ENCODE peak calls at places on chromosome 7, in six cellular contexts. E is neural progenitor cell, C is mammary epithelial cell, I is PC-9, L is H9, J is fibroblast of lung. V is an unnamed sample.

GRCh38 chr7:106225856-106226255 is 58.9 kb downstream of the NAMPT start:
- DNase-seq in E (no peak), C (no peak), I (no peak), L (no peak), J (no peak), V (peak; percentile 50)

GRCh38 chr7:23247101-23247601 is 576 bp downstream of the GPNMB start:
- DNase-seq in E (no peak), C (no peak), I (no peak), L (peak; percentile 39), J (no peak), V (no peak)

GRCh38 chr7:67771840-67772605 is 775.4 kb downstream of the TYW1 start:
- DNase-seq in E (no peak), C (no peak), I (no peak), L (no peak), J (no peak), V (no peak)

GRCh38 chr7:3585826-3586225 is 284.8 kb downstream of the SDK1 start:
- DNase-seq in E (peak; percentile 23), C (no peak), I (no peak), L (no peak), J (no peak), V (no peak)

GRCh38 chr7:5532520-5533335 is 109.1 kb upstream of the TNRC18 start:
- DNase-seq in E (peak; percentile 47), C (no peak), I (peak; percentile 85), L (peak; percentile 72), J (no peak), V (no peak)

GRCh38 chr7:100386940-100387339 is 13.7 kb downstream of the PILRA start:
- DNase-seq in E (no peak), C (no peak), I (no peak), L (no peak), J (no peak), V (no peak)

GRCh38 chr7:11191574-11192220 is 218.0 kb downstream of the PHF14 start:
- DNase-seq in E (peak; percentile 84), C (no peak), I (no peak), L (peak; percentile 79), J (no peak), V (no peak)

GRCh38 chr7:100801833-100802568 is 25.3 kb downstream of the EPHB4 start:
- DNase-seq in E (no peak), C (peak; percentile 95), I (peak; percentile 98), L (peak; percentile 72), J (peak; percentile 89), V (peak; percentile 96)

GRCh38 chr7:2460641-2461040 is 15.6 kb downstream of the GRIFIN start:
- DNase-seq in E (no peak), C (no peak), I (no peak), L (no peak), J (no peak), V (no peak)

GRCh38 chr7:156614434-156615264 is 25.9 kb upstream of the RNF32 start:
- DNase-seq in E (no peak), C (no peak), I (no peak), L (no peak), J (no peak), V (no peak)

GRCh38 chr7:77699056-77699455 is 2.8 kb downstream of the RSBN1L start:
- DNase-seq in E (peak; percentile 34), C (peak; percentile 8), I (no peak), L (no peak), J (no peak), V (no peak)

GRCh38 chr7:156640257-156640948 is at the start of gene RNF32:
- DNase-seq in E (peak; percentile 96), C (peak; percentile 90), I (peak; percentile 96), L (peak; percentile 97), J (peak; percentile 91), V (peak; percentile 90)

GRCh38 chr7:2253525-2254244 is 11.7 kb downstream of the NUDT1 start:
- DNase-seq in E (no peak), C (no peak), I (no peak), L (no peak), J (no peak), V (no peak)

GRCh38 chr7:40793132-40793531 is 658.3 kb downstream of the SUGCT start:
- DNase-seq in E (no peak), C (no peak), I (no peak), L (no peak), J (no peak), V (peak; percentile 71)

GRCh38 chr7:84720456-84721097 is 466.3 kb downstream of the SEMA3D start:
- DNase-seq in E (no peak), C (no peak), I (no peak), L (no peak), J (no peak), V (no peak)

GRCh38 chr7:5635461-5636445 is 145.7 kb downstream of the RNF216 start:
- DNase-seq in E (no peak), C (no peak), I (no peak), L (no peak), J (no peak), V (no peak)

GRCh38 chr7:73937014-73937413 is 76.1 kb downstream of the TMEM270 start:
- DNase-seq in E (no peak), C (no peak), I (no peak), L (no peak), J (peak; percentile 7), V (no peak)

GRCh38 chr7:479115-479947 is 40.3 kb downstream of the PDGFA start:
- DNase-seq in E (no peak), C (no peak), I (no peak), L (no peak), J (no peak), V (no peak)

GRCh38 chr7:67422601-67423000 is 426.0 kb downstream of the TYW1 start:
- DNase-seq in E (no peak), C (no peak), I (no peak), L (no peak), J (no peak), V (no peak)

GRCh38 chr7:119578116-119578515 is 694.9 kb upstream of the KCND2 start:
- DNase-seq in E (no peak), C (no peak), I (no peak), L (no peak), J (no peak), V (no peak)

GRCh38 chr7:1666251-1666778 is 3.8 kb upstream of the ELFN1 start:
- DNase-seq in E (peak; percentile 47), C (no peak), I (no peak), L (peak; percentile 29), J (no peak), V (no peak)

GRCh38 chr7:15832996-15833395 is 146.5 kb upstream of the MEOX2 start:
- DNase-seq in E (no peak), C (no peak), I (no peak), L (no peak), J (peak; percentile 70), V (peak; percentile 19)

GRCh38 chr7:156318426-156318825 is 322.1 kb upstream of the RNF32 start:
- DNase-seq in E (no peak), C (no peak), I (no peak), L (no peak), J (no peak), V (no peak)

GRCh38 chr7:148894596-148894995 is 10.5 kb upstream of the EZH2 start:
- DNase-seq in E (no peak), C (no peak), I (no peak), L (no peak), J (no peak), V (no peak)

GRCh38 chr7:3154881-3155494 is 111.3 kb upstream of the CARD11 start:
- DNase-seq in E (peak; percentile 58), C (peak; percentile 46), I (peak; percentile 31), L (no peak), J (peak; percentile 66), V (peak; percentile 72)

GRCh38 chr7:128161466-128162125 is 79.5 kb upstream of the LEP start:
- DNase-seq in E (no peak), C (peak; percentile 62), I (no peak), L (peak; percentile 5), J (no peak), V (no peak)

GRCh38 chr7:40716052-40716451 is 581.2 kb downstream of the SUGCT start:
- DNase-seq in E (no peak), C (no peak), I (no peak), L (no peak), J (peak; percentile 19), V (no peak)

GRCh38 chr7:99014113-99014985 is 129.6 kb downstream of the SMURF1 start:
- DNase-seq in E (no peak), C (no peak), I (no peak), L (no peak), J (no peak), V (no peak)

GRCh38 chr7:30472771-30473392 is 5.7 kb downstream of the NOD1 start:
- DNase-seq in E (no peak), C (no peak), I (peak; percentile 24), L (no peak), J (peak; percentile 83), V (no peak)
- H3K4me1 ChIP-seq in E (peaks cover 20% of the 10 kb centered on the region), C (peaks cover 22% of the 10 kb centered on the region), I (peaks cover 19% of the 10 kb centered on the region), L (peaks cover 5% of the 10 kb centered on the region), J (peaks cover 51% of the 10 kb centered on the region), V (peaks cover 8% of the 10 kb centered on the region)

GRCh38 chr7:102434039-102434481 is 685 bp downstream of the ORAI2 start:
- DNase-seq in E (no peak), C (no peak), I (no peak), L (no peak), J (no peak), V (peak; percentile 9)
- H2AFZ ChIP-seq in E (peak overlapping the region; percentile 93), C (peak overlapping the region; percentile 90), I (peak overlapping the region; percentile 83), L (no peak overlapping the region), J (peak overlapping the region; percentile 75), V (peak overlapping the region; percentile 84)

DNA sequence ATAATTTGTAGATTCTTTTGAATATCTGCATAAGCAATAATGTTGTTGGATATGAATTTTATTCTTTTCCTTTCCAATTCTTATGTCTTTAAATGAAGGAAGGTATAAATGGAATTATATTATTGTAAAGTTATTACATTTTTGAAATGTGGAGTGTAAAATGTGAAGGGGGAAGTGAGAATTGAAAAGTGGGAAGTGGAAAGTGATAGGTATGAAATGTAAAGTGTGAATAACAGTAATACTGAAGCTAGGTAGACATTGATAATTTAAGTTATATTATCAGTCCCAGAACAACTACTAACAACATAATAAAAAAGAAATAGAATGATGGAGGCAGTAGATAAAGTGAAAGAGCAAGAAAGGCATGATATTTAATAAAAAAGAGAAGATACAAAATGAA is 39.7 kb upstream of the HYAL4 start:
- DNase-seq in E (no peak), C (no peak), I (no peak), L (no peak), J (no peak), V (no peak)
- TF ChIP-seq CTCF in E (no peak), C (no peak), I (no peak), L (no peak), J (no peak), V (no peak)

GRCh38 chr7:50362142-50362541 is 57.6 kb downstream of the IKZF1 start:
- DNase-seq in E (no peak), C (no peak), I (no peak), L (no peak), J (no peak), V (no peak)
- H3K4me1 ChIP-seq in E (no peaks in the 10 kb centered on the region), C (no peaks in the 10 kb centered on the region), I (no peaks in the 10 kb centered on the region), L (no peaks in the 10 kb centered on the region), J (no peaks in the 10 kb centered on the region), V (no peaks in the 10 kb centered on the region)

GRCh38 chr7:121475806-121476205 is 79.7 kb upstream of the FAM3C start:
- DNase-seq in E (no peak), C (no peak), I (no peak), L (no peak), J (peak; percentile 35), V (no peak)
- H2AFZ ChIP-seq in E (no peak overlapping the region), C (no peak overlapping the region), I (no peak overlapping the region), L (no peak overlapping the region), J (no peak overlapping the region), V (no peak overlapping the region)

V was measured in PC-3.